ENCODE peak calls at places on chromosomes 12 and 14, in seven cellular contexts. One of them, this sample, is unnamed. For H3K36me3 and H3K4me1, the result is how much of the 10 kb centered on the place peaks cover.

GRCh38 chr12:14774944-14775651 is 28.2 kb downstream of the WBP11 start:
- DNase-seq in neural progenitor cell: peak
- DNase-seq in sigmoid colon: peak
- DNase-seq in HCT116: no peak
- DNase-seq in Peyer's patch: peak
- DNase-seq in transverse colon: peak
- DNase-seq in left ventricle myocardium inferior: peak
- DNase-seq in this sample: no peak

GRCh38 chr14:64721391-64721791 is 17.2 kb downstream of the PLEKHG3 start:
- DNase-seq in HCT116: no peak
- DNase-seq in Peyer's patch: peak
- DNase-seq in transverse colon: peak
- DNase-seq in sigmoid colon: peak
- DNase-seq in neural progenitor cell: no peak
- DNase-seq in left ventricle myocardium inferior: no peak
- DNase-seq in this sample: no peak

GRCh38 chr14:67636361-67636919 is 16.7 kb downstream of the ARG2 start:
- DNase-seq in neural progenitor cell: no peak
- DNase-seq in sigmoid colon: no peak
- DNase-seq in Peyer's patch: no peak
- DNase-seq in left ventricle myocardium inferior: no peak
- DNase-seq in HCT116: no peak
- DNase-seq in transverse colon: no peak
- DNase-seq in this sample: no peak

GRCh38 chr14:93032301-93032929 is 83.3 kb downstream of the ITPK1 start:
- DNase-seq in Peyer's patch: no peak
- DNase-seq in sigmoid colon: no peak
- DNase-seq in neural progenitor cell: peak
- DNase-seq in left ventricle myocardium inferior: no peak
- DNase-seq in transverse colon: no peak
- DNase-seq in HCT116: no peak
- DNase-seq in this sample: no peak

GRCh38 chr14:77376380-77376770 is 519 bp downstream of the TMED8 start:
- DNase-seq in sigmoid colon: no peak
- DNase-seq in neural progenitor cell: peak
- DNase-seq in left ventricle myocardium inferior: peak
- DNase-seq in HCT116: no peak
- DNase-seq in transverse colon: peak
- DNase-seq in Peyer's patch: no peak
- DNase-seq in this sample: peak

GRCh38 chr12:54416908-54417603 is 2.0 kb downstream of the ITGA5 start:
- DNase-seq in sigmoid colon: peak
- DNase-seq in neural progenitor cell: no peak
- DNase-seq in transverse colon: no peak
- DNase-seq in Peyer's patch: no peak
- DNase-seq in left ventricle myocardium inferior: no peak
- DNase-seq in HCT116: no peak
- DNase-seq in this sample: peak

GRCh38 chr14:62077676-62078261 is 315.5 kb downstream of the SNAPC1 start:
- DNase-seq in Peyer's patch: no peak
- DNase-seq in neural progenitor cell: no peak
- DNase-seq in sigmoid colon: no peak
- DNase-seq in HCT116: no peak
- DNase-seq in transverse colon: no peak
- DNase-seq in left ventricle myocardium inferior: no peak
- DNase-seq in this sample: no peak

GRCh38 chr14:21109377-21110260 is 8.8 kb downstream of the TMEM253 start:
- DNase-seq in HCT116: no peak
- DNase-seq in Peyer's patch: no peak
- DNase-seq in transverse colon: no peak
- DNase-seq in sigmoid colon: no peak
- DNase-seq in neural progenitor cell: no peak
- DNase-seq in left ventricle myocardium inferior: no peak
- DNase-seq in this sample: no peak

GRCh38 chr12:53107122-53107521 is 3.8 kb downstream of the SOAT2 start:
- DNase-seq in transverse colon: no peak
- DNase-seq in neural progenitor cell: no peak
- DNase-seq in sigmoid colon: no peak
- DNase-seq in Peyer's patch: no peak
- DNase-seq in HCT116: no peak
- DNase-seq in left ventricle myocardium inferior: no peak
- DNase-seq in this sample: no peak

GRCh38 chr14:76948213-76948947 is 80.1 kb downstream of the IRF2BPL start:
- DNase-seq in neural progenitor cell: no peak
- DNase-seq in sigmoid colon: peak
- DNase-seq in left ventricle myocardium inferior: no peak
- DNase-seq in Peyer's patch: no peak
- DNase-seq in HCT116: no peak
- DNase-seq in transverse colon: peak
- DNase-seq in this sample: no peak

GRCh38 chr14:27006520-27006919 is 408.7 kb upstream of the NOVA1 start:
- DNase-seq in sigmoid colon: no peak
- DNase-seq in left ventricle myocardium inferior: no peak
- DNase-seq in Peyer's patch: no peak
- DNase-seq in transverse colon: no peak
- DNase-seq in neural progenitor cell: no peak
- DNase-seq in HCT116: no peak
- DNase-seq in this sample: no peak

GRCh38 chr12:48105321-48105866 is 485 bp downstream of the SENP1 start:
- DNase-seq in neural progenitor cell: peak
- DNase-seq in HCT116: no peak
- DNase-seq in Peyer's patch: no peak
- DNase-seq in left ventricle myocardium inferior: no peak
- DNase-seq in transverse colon: no peak
- DNase-seq in sigmoid colon: no peak
- DNase-seq in this sample: no peak

GRCh38 chr14:94598816-94599655 is 13.2 kb upstream of the SERPINA3 start:
- DNase-seq in left ventricle myocardium inferior: peak
- DNase-seq in neural progenitor cell: peak
- DNase-seq in HCT116: peak
- DNase-seq in Peyer's patch: peak
- DNase-seq in sigmoid colon: peak
- DNase-seq in transverse colon: peak
- DNase-seq in this sample: peak

GRCh38 chr12:55258288-55258687 is 13.9 kb downstream of the OR6C74 start:
- DNase-seq in left ventricle myocardium inferior: no peak
- DNase-seq in transverse colon: no peak
- DNase-seq in sigmoid colon: no peak
- DNase-seq in neural progenitor cell: no peak
- DNase-seq in Peyer's patch: no peak
- DNase-seq in HCT116: no peak
- DNase-seq in this sample: no peak

GRCh38 chr12:3604750-3605638 is 114.0 kb downstream of the PRMT8 start:
- DNase-seq in transverse colon: peak
- DNase-seq in left ventricle myocardium inferior: peak
- DNase-seq in sigmoid colon: peak
- DNase-seq in Peyer's patch: no peak
- DNase-seq in neural progenitor cell: peak
- DNase-seq in HCT116: no peak
- DNase-seq in this sample: no peak

GRCh38 chr12:109770104-109770860 is 56.7 kb downstream of the FAM222A start:
- DNase-seq in left ventricle myocardium inferior: no peak
- DNase-seq in transverse colon: no peak
- DNase-seq in Peyer's patch: peak
- DNase-seq in HCT116: no peak
- DNase-seq in neural progenitor cell: no peak
- DNase-seq in sigmoid colon: peak
- DNase-seq in this sample: peak

GRCh38 chr14:61051046-61051445 is 70.0 kb downstream of the SLC38A6 start:
- DNase-seq in HCT116: no peak
- DNase-seq in Peyer's patch: no peak
- DNase-seq in left ventricle myocardium inferior: peak
- DNase-seq in transverse colon: no peak
- DNase-seq in neural progenitor cell: peak
- DNase-seq in sigmoid colon: no peak
- DNase-seq in this sample: no peak

GRCh38 chr14:93674343-93674742 is 113.9 kb downstream of the PRIMA1 start:
- DNase-seq in Peyer's patch: no peak
- DNase-seq in transverse colon: no peak
- DNase-seq in left ventricle myocardium inferior: no peak
- DNase-seq in neural progenitor cell: no peak
- DNase-seq in HCT116: no peak
- DNase-seq in sigmoid colon: no peak
- DNase-seq in this sample: no peak

GRCh38 chr12:95721320-95721719 is 69.2 kb downstream of the NTN4 start:
- DNase-seq in sigmoid colon: no peak
- DNase-seq in Peyer's patch: no peak
- DNase-seq in neural progenitor cell: peak
- DNase-seq in left ventricle myocardium inferior: no peak
- DNase-seq in HCT116: no peak
- DNase-seq in transverse colon: no peak
- DNase-seq in this sample: no peak

GRCh38 chr12:67512061-67512460 is 136.5 kb upstream of the DYRK2 start:
- DNase-seq in left ventricle myocardium inferior: no peak
- DNase-seq in HCT116: no peak
- DNase-seq in sigmoid colon: no peak
- DNase-seq in Peyer's patch: no peak
- DNase-seq in neural progenitor cell: no peak
- DNase-seq in transverse colon: no peak
- DNase-seq in this sample: no peak

GRCh38 chr14:89359477-89360222 is 57.4 kb downstream of the FOXN3 start:
- DNase-seq in left ventricle myocardium inferior: no peak
- DNase-seq in HCT116: no peak
- DNase-seq in transverse colon: no peak
- DNase-seq in neural progenitor cell: no peak
- DNase-seq in Peyer's patch: no peak
- DNase-seq in sigmoid colon: peak
- DNase-seq in this sample: peak

GRCh38 chr12:92144631-92145480 is 790 bp downstream of the BTG1 start:
- DNase-seq in HCT116: no peak
- DNase-seq in sigmoid colon: peak
- DNase-seq in Peyer's patch: peak
- DNase-seq in neural progenitor cell: peak
- DNase-seq in left ventricle myocardium inferior: peak
- DNase-seq in transverse colon: peak
- DNase-seq in this sample: peak

GRCh38 chr12:81403348-81403747 is 325.5 kb downstream of the ACSS3 start:
- DNase-seq in HCT116: no peak
- DNase-seq in left ventricle myocardium inferior: no peak
- DNase-seq in transverse colon: no peak
- DNase-seq in sigmoid colon: no peak
- DNase-seq in Peyer's patch: no peak
- DNase-seq in neural progenitor cell: no peak
- DNase-seq in this sample: no peak

GRCh38 chr14:57209561-57209960 is 59.1 kb downstream of the EXOC5 start:
- DNase-seq in transverse colon: no peak
- DNase-seq in neural progenitor cell: no peak
- DNase-seq in HCT116: no peak
- DNase-seq in left ventricle myocardium inferior: no peak
- DNase-seq in sigmoid colon: no peak
- DNase-seq in Peyer's patch: no peak
- DNase-seq in this sample: no peak

GRCh38 chr12:116089080-116089479 is 188.4 kb downstream of the MED13L start:
- DNase-seq in HCT116: no peak
- DNase-seq in neural progenitor cell: no peak
- DNase-seq in transverse colon: no peak
- DNase-seq in left ventricle myocardium inferior: no peak
- DNase-seq in Peyer's patch: no peak
- DNase-seq in sigmoid colon: no peak
- DNase-seq in this sample: no peak

GRCh38 chr12:103560604-103561101 is 26.4 kb upstream of the STAB2 start:
- DNase-seq in HCT116: peak
- DNase-seq in transverse colon: no peak
- DNase-seq in left ventricle myocardium inferior: no peak
- DNase-seq in sigmoid colon: no peak
- DNase-seq in neural progenitor cell: no peak
- DNase-seq in Peyer's patch: no peak
- DNase-seq in this sample: no peak

GRCh38 chr12:123223241-123223668 is 9.7 kb downstream of the MPHOSPH9 start:
- DNase-seq in left ventricle myocardium inferior: no peak
- DNase-seq in sigmoid colon: no peak
- DNase-seq in HCT116: no peak
- DNase-seq in Peyer's patch: no peak
- DNase-seq in neural progenitor cell: no peak
- DNase-seq in transverse colon: peak
- DNase-seq in this sample: no peak
- H3K36me3 ChIP-seq in left ventricle myocardium inferior: under half
- H3K36me3 ChIP-seq in sigmoid colon: under half
- H3K36me3 ChIP-seq in HCT116: under half
- H3K36me3 ChIP-seq in Peyer's patch: under half
- H3K36me3 ChIP-seq in neural progenitor cell: under half
- H3K36me3 ChIP-seq in transverse colon: under half
- H3K36me3 ChIP-seq in this sample: under half

DNA sequence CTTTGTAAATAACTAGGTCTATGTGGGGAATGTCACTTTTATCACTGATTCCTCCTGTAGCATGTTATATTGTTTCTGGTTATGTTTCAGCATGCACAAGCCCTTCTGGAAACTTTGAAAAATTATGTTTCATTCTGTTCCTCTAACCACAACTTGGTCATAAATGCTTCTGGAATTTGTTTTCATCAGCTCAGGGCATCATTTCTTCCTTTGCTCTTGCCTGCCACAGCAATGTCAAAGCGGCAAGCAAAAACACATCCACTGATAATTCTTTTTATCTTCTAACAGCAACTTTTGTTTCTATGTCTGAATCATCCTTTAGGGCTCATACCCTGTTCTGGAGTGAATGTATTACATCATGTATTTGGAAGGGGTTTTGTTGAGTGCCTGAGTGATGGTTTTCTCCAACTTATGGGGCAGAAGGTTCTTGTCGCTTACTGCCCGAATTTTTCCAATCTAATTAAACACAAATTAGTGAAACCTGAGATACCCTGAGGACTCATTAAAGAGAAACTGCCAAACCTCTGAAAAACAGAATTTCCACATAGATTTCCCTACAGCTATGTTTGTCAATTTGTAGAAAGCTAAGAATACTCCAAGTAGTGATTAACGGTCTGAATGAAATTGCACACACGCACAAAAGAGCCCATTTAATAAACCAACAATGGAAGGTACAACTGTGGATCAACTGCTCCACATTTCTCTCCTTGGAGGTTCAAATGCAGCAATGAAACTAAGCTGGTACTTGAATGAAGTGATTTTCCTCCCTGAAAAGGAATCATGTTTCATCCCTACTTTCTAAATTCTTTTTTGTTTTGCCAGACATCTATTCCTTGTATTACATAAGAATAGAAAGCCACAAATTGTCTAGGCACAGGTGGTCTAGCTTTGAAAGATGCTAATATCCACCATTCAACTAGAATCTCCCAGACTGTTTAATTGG is 173.5 kb upstream of the KRR1 start:
- DNase-seq in sigmoid colon: no peak
- DNase-seq in HCT116: no peak
- DNase-seq in left ventricle myocardium inferior: no peak
- DNase-seq in Peyer's patch: no peak
- DNase-seq in transverse colon: no peak
- DNase-seq in neural progenitor cell: no peak
- DNase-seq in this sample: no peak
- H3K27ac ChIP-seq in sigmoid colon: peak
- H3K27ac ChIP-seq in HCT116: peak
- H3K27ac ChIP-seq in left ventricle myocardium inferior: no peak
- H3K27ac ChIP-seq in Peyer's patch: no peak
- H3K27ac ChIP-seq in transverse colon: peak
- H3K27ac ChIP-seq in neural progenitor cell: no peak
- H3K27ac ChIP-seq in this sample: no peak

GRCh38 chr14:52901357-52901980 is 49.4 kb downstream of the FERMT2 start:
- DNase-seq in left ventricle myocardium inferior: no peak
- DNase-seq in neural progenitor cell: no peak
- DNase-seq in HCT116: no peak
- DNase-seq in Peyer's patch: no peak
- DNase-seq in transverse colon: no peak
- DNase-seq in sigmoid colon: no peak
- DNase-seq in this sample: no peak
- H3K4me1 ChIP-seq in left ventricle myocardium inferior: half or more
- H3K4me1 ChIP-seq in neural progenitor cell: under half
- H3K4me1 ChIP-seq in HCT116: under half
- H3K4me1 ChIP-seq in Peyer's patch: under half
- H3K4me1 ChIP-seq in transverse colon: under half
- H3K4me1 ChIP-seq in sigmoid colon: under half
- H3K4me1 ChIP-seq in this sample: under half

GRCh38 chr12:359091-359490 is 30.0 kb downstream of the KDM5A start:
- DNase-seq in transverse colon: no peak
- DNase-seq in sigmoid colon: no peak
- DNase-seq in HCT116: no peak
- DNase-seq in Peyer's patch: no peak
- DNase-seq in left ventricle myocardium inferior: no peak
- DNase-seq in neural progenitor cell: no peak
- DNase-seq in this sample: no peak
- H3K36me3 ChIP-seq in transverse colon: under half
- H3K36me3 ChIP-seq in sigmoid colon: under half
- H3K36me3 ChIP-seq in HCT116: under half
- H3K36me3 ChIP-seq in Peyer's patch: under half
- H3K36me3 ChIP-seq in left ventricle myocardium inferior: half or more
- H3K36me3 ChIP-seq in neural progenitor cell: under half
- H3K36me3 ChIP-seq in this sample: under half